ENCODE peak calls at places on chromosomes 6 and 20, in eight cellular contexts. K is activated CD4-positive, alpha-beta T cell treated with anti-CD3 and anti-CD28 coated beads, Interleukin-2, amount 50 U/mL, for 1 hour; P is astrocyte of the cerebellum; T is T-helper 17 cell; J is DMS153; E is hepatocyte; S is GM03348; L is stromal cell of bone marrow. F is an unnamed sample.

GRCh38 chr20:37848706-37849105 is 54.2 kb upstream of the VSTM2L start:
- DNase-seq in K (no peak), P (no peak), T (no peak), J (no peak), E (no peak), S (no peak), L (no peak), F (no peak)

GRCh38 chr20:25196701-25197120 is 1.2 kb downstream of the ENTPD6 start:
- DNase-seq in K (no peak), P (no peak), T (no peak), J (no peak), E (no peak), S (no peak), L (no peak), F (no peak)

GRCh38 chr6:1317302-1317815 is 5.5 kb downstream of the FOXQ1 start:
- DNase-seq in K (no peak), P (no peak), T (no peak), J (no peak), E (no peak), S (no peak), L (no peak), F (no peak)

GRCh38 chr20:11502051-11502450 is 415.6 kb upstream of the BTBD3 start:
- DNase-seq in K (no peak), P (peak; percentile 34), T (no peak), J (no peak), E (no peak), S (no peak), L (no peak), F (no peak)

GRCh38 chr20:59299961-59300340 is 460 bp upstream of the EDN3 start:
- DNase-seq in K (no peak), P (no peak), T (no peak), J (no peak), E (peak; percentile 66), S (no peak), L (no peak), F (no peak)

GRCh38 chr6:116511424-116512131 is at the start of gene CALHM5:
- DNase-seq in K (no peak), P (peak; percentile 62), T (no peak), J (no peak), E (peak; percentile 68), S (peak; percentile 85), L (peak; percentile 87), F (peak; percentile 86)

GRCh38 chr6:149723771-149724417 is 6.0 kb upstream of the LATS1 start:
- DNase-seq in K (peak; percentile 22), P (peak; percentile 37), T (peak; percentile 24), J (peak; percentile 11), E (peak; percentile 83), S (peak; percentile 75), L (peak; percentile 63), F (no peak)

GRCh38 chr20:24697411-24697810 is 228.0 kb downstream of the SYNDIG1 start:
- DNase-seq in K (no peak), P (no peak), T (no peak), J (no peak), E (no peak), S (no peak), L (no peak), F (no peak)

GRCh38 chr6:71239694-71240093 is 48.9 kb upstream of the OGFRL1 start:
- DNase-seq in K (no peak), P (no peak), T (no peak), J (no peak), E (no peak), S (no peak), L (no peak), F (no peak)

GRCh38 chr6:110351546-110351945 is 6.6 kb downstream of the METTL24 start:
- DNase-seq in K (no peak), P (no peak), T (no peak), J (no peak), E (no peak), S (no peak), L (no peak), F (no peak)

GRCh38 chr20:14210146-14210545 is 127.3 kb downstream of the FLRT3 start:
- DNase-seq in K (no peak), P (no peak), T (no peak), J (no peak), E (no peak), S (no peak), L (no peak), F (no peak)